ENCODE peak calls at places on chromosome 19, in four cellular contexts. T, Q, P and G are unnamed samples.
A peak's percentile ranks its signal among the peaks of the same experiment; 100 is the strongest.

GRCh38 chr19:49214701-49215100 is 57.1 kb downstream of the TRPM4 start:
- DNase-seq in P (no peak), Q (no peak), T (no peak), G (no peak)

GRCh38 chr19:43362179-43362578 is 8.7 kb downstream of the CD177 start:
- DNase-seq in Q (no peak), P (no peak), T (no peak), G (no peak)

GRCh38 chr19:47778089-47778953 is at the start of gene SELENOW:
- DNase-seq in T (no peak), P (peak; percentile 81), Q (peak; percentile 88), G (peak; percentile 77)

GRCh38 chr19:1266116-1266817 is 2.9 kb upstream of the CIRBP start:
- DNase-seq in T (no peak), P (no peak), Q (peak; percentile 85), G (peak; percentile 77)

GRCh38 chr19:11737964-11738745 is 591 bp downstream of the ZNF823 start:
- DNase-seq in T (no peak), P (no peak), Q (no peak), G (no peak)

GRCh38 chr19:18308051-18308947 is 14.6 kb downstream of the LSM4 start:
- DNase-seq in Q (no peak), T (no peak), P (no peak), G (no peak)

GRCh38 chr19:45528744-45529453 is 21.6 kb downstream of the VASP start:
- DNase-seq in T (no peak), P (no peak), Q (peak; percentile 85), G (peak; percentile 41)

GRCh38 chr19:41205995-41206394 is 13.0 kb downstream of the CYP2S1 start:
- DNase-seq in P (no peak), Q (no peak), T (no peak), G (no peak)

GRCh38 chr19:41882568-41883462 is at the start of gene ARHGEF1:
- DNase-seq in P (peak; percentile 39), T (no peak), Q (no peak), G (peak; percentile 35)

GRCh38 chr19:57506163-57506562 is 6.4 kb downstream of the ZNF773 start:
- DNase-seq in Q (peak; percentile 26), P (no peak), T (no peak), G (no peak)

GRCh38 chr19:7639863-7640348 is 3.0 kb downstream of the STXBP2 start:
- DNase-seq in T (no peak), Q (no peak), P (no peak), G (no peak)

GRCh38 chr19:16435238-16435911 is 36.4 kb downstream of the EPS15L1 start:
- DNase-seq in T (peak; percentile 89), Q (no peak), P (no peak), G (no peak)

GRCh38 chr19:16014923-16015804 is 61.1 kb upstream of the TPM4 start:
- DNase-seq in T (no peak), P (no peak), Q (no peak), G (no peak)

GRCh38 chr19:49913720-49914119 is 15.3 kb upstream of the ATF5 start:
- DNase-seq in T (no peak), Q (no peak), P (no peak), G (no peak)

GRCh38 chr19:31139871-31140505 is 209.2 kb downstream of the TSHZ3 start:
- DNase-seq in T (peak; percentile 56), P (no peak), Q (no peak), G (no peak)

GRCh38 chr19:16456652-16457194 is 15.0 kb downstream of the EPS15L1 start:
- DNase-seq in T (no peak), Q (no peak), P (no peak), G (no peak)

GRCh38 chr19:10587022-10587838 is at the start of gene AP1M2:
- DNase-seq in T (no peak), Q (peak; percentile 69), P (no peak), G (no peak)

GRCh38 chr19:49809155-49809986 is 3.7 kb downstream of the FUZ start:
- DNase-seq in T (no peak), P (peak; percentile 34), Q (peak; percentile 17), G (peak; percentile 6)

GRCh38 chr19:14430712-14431111 is 2.4 kb upstream of the PKN1 start:
- DNase-seq in T (no peak), Q (no peak), P (no peak), G (no peak)

GRCh38 chr19:5216141-5216847 is 124.3 kb downstream of the PTPRS start:
- DNase-seq in Q (no peak), P (no peak), T (no peak), G (no peak)

GRCh38 chr19:48190288-48191284 is 20.1 kb downstream of the ZSWIM9 start:
- DNase-seq in P (peak; percentile 5), Q (no peak), T (no peak), G (peak; percentile 54)

GRCh38 chr19:8241646-8242045 is 32.5 kb downstream of the CERS4 start:
- DNase-seq in T (no peak), Q (no peak), P (no peak), G (no peak)

GRCh38 chr19:46784262-46785053 is 3.9 kb downstream of the SLC1A5 start:
- DNase-seq in T (peak; percentile 89), Q (no peak), P (no peak), G (peak; percentile 11)

GRCh38 chr19:7200739-7201138 is 93.5 kb downstream of the INSR start:
- DNase-seq in Q (no peak), P (no peak), T (no peak), G (no peak)

GRCh38 chr19:45827459-45828093 is 12.5 kb upstream of the RSPH6A start:
- DNase-seq in Q (no peak), T (no peak), P (no peak), G (no peak)

GRCh38 chr19:29687897-29688728 is 22.9 kb downstream of the PLEKHF1 start:
- DNase-seq in T (peak; percentile 66), P (no peak), Q (no peak), G (no peak)

GRCh38 chr19:20256606-20257005 is 89.6 kb downstream of the ZNF486 start:
- DNase-seq in T (no peak), Q (no peak), P (no peak), G (no peak)

GRCh38 chr19:13024958-13025653 is 29.8 kb downstream of the NFIX start:
- DNase-seq in T (no peak), P (peak; percentile 51), Q (peak; percentile 39), G (no peak)

GRCh38 chr19:12789904-12790619 is 1.2 kb upstream of the JUNB start:
- DNase-seq in Q (peak; percentile 86), T (peak; percentile 90), P (peak; percentile 91), G (peak; percentile 82)

GRCh38 chr19:34712606-34713261 is 21.3 kb upstream of the ZNF181 start:
- DNase-seq in P (peak; percentile 30), T (peak; percentile 52), Q (peak; percentile 78), G (peak; percentile 99)